ENCODE peak calls at places on chromosomes 3 and 15, in nine cellular contexts. B is activated T-helper 1 cell treated with anti-CD3 and anti-CD28 coated beads, Interleukin-2, amount 50 U/mL, for 16 hours; N is adrenal gland; Q is H1; E is naive thymus-derived CD8-positive, alpha-beta T cell; A is AG09319; Z is GM12891; F is activated naive CD4-positive, alpha-beta T cell; X is IMR-90. H is an unnamed sample.

GRCh38 chr3:169286214-169286613 is 377.3 kb downstream of the MECOM start:
- DNase-seq in B (no peak), N (no peak), Q (no peak), E (no peak), A (no peak), Z (no peak), F (no peak), X (no peak), H (no peak)

GRCh38 chr15:89199734-89200133 is 21.6 kb downstream of the RLBP1 start:
- DNase-seq in B (no peak), N (no peak), Q (no peak), E (no peak), A (no peak), Z (no peak), F (no peak), X (no peak), H (no peak)

GRCh38 chr3:52056521-52056967 is at the start of gene DUSP7:
- DNase-seq in B (peak; percentile 37), N (peak; percentile 76), Q (peak; percentile 76), E (peak; percentile 62), A (no peak), Z (peak; percentile 76), F (peak; percentile 72), X (peak; percentile 46), H (peak; percentile 33)

GRCh38 chr15:24761704-24762302 is 86.2 kb downstream of the NPAP1 start:
- DNase-seq in B (no peak), N (no peak), Q (no peak), E (no peak), A (no peak), Z (no peak), F (no peak), X (peak; percentile 19), H (no peak)

GRCh38 chr3:115602194-115602593 is 21.1 kb upstream of the GAP43 start:
- DNase-seq in B (no peak), N (no peak), Q (no peak), E (no peak), A (no peak), Z (no peak), F (no peak), X (no peak), H (no peak)

GRCh38 chr3:16987141-16987540 is 102.4 kb downstream of the PLCL2 start:
- DNase-seq in B (no peak), N (no peak), Q (no peak), E (no peak), A (no peak), Z (no peak), F (no peak), X (no peak), H (no peak)

GRCh38 chr15:88465633-88466219 is 1.5 kb downstream of the MRPL46 start:
- DNase-seq in B (no peak), N (peak; percentile 90), Q (no peak), E (no peak), A (no peak), Z (no peak), F (no peak), X (peak; percentile 55), H (no peak)

GRCh38 chr3:112709929-112710328 is 69.0 kb upstream of the CCDC80 start:
- DNase-seq in B (no peak), N (no peak), Q (no peak), E (no peak), A (no peak), Z (no peak), F (no peak), X (peak; percentile 17), H (no peak)

GRCh38 chr15:47822066-47822465 is 104.8 kb downstream of the SEMA6D start:
- DNase-seq in B (no peak), N (no peak), Q (no peak), E (no peak), A (no peak), Z (no peak), F (no peak), X (no peak), H (no peak)

GRCh38 chr15:63491979-63492378 is 12.4 kb upstream of the USP3 start:
- DNase-seq in B (no peak), N (no peak), Q (no peak), E (no peak), A (no peak), Z (no peak), F (no peak), X (peak; percentile 85), H (no peak)

H was measured in central memory CD8-positive, alpha-beta T cell.